ENCODE peak calls at places on chromosomes 11 and 22, in nine cellular contexts. One of them, this sample, is unnamed.

GRCh38 chr11:94128171-94128745 is 383 bp upstream of the PANX1 start:
- DNase-seq in germinal center: peak
- DNase-seq in tibial artery: no peak
- DNase-seq in T-helper 9 cell: no peak
- DNase-seq in T-helper 2 cell: no peak
- DNase-seq in posterior vena cava: no peak
- DNase-seq in dorsolateral prefrontal cortex: peak
- DNase-seq in NCI-H460: peak
- DNase-seq in cardiac muscle cell: no peak
- DNase-seq in this sample: no peak

GRCh38 chr11:76067099-76067498 is 139.2 kb downstream of the WNT11 start:
- DNase-seq in germinal center: no peak
- DNase-seq in tibial artery: no peak
- DNase-seq in T-helper 9 cell: no peak
- DNase-seq in T-helper 2 cell: no peak
- DNase-seq in posterior vena cava: no peak
- DNase-seq in dorsolateral prefrontal cortex: no peak
- DNase-seq in NCI-H460: no peak
- DNase-seq in cardiac muscle cell: no peak
- DNase-seq in this sample: no peak

GRCh38 chr11:116557261-116557660 is 215.5 kb downstream of the BUD13 start:
- DNase-seq in germinal center: no peak
- DNase-seq in tibial artery: no peak
- DNase-seq in T-helper 9 cell: no peak
- DNase-seq in T-helper 2 cell: no peak
- DNase-seq in posterior vena cava: no peak
- DNase-seq in dorsolateral prefrontal cortex: no peak
- DNase-seq in NCI-H460: no peak
- DNase-seq in cardiac muscle cell: no peak
- DNase-seq in this sample: no peak

GRCh38 chr22:17860220-17860965 is 86.1 kb upstream of the BID start:
- DNase-seq in germinal center: no peak
- DNase-seq in tibial artery: no peak
- DNase-seq in T-helper 9 cell: no peak
- DNase-seq in T-helper 2 cell: no peak
- DNase-seq in posterior vena cava: no peak
- DNase-seq in dorsolateral prefrontal cortex: no peak
- DNase-seq in NCI-H460: no peak
- DNase-seq in cardiac muscle cell: no peak
- DNase-seq in this sample: no peak

GRCh38 chr11:93370260-93370659 is 39.7 kb downstream of the DEUP1 start:
- DNase-seq in germinal center: no peak
- DNase-seq in tibial artery: no peak
- DNase-seq in T-helper 9 cell: no peak
- DNase-seq in T-helper 2 cell: no peak
- DNase-seq in posterior vena cava: no peak
- DNase-seq in dorsolateral prefrontal cortex: no peak
- DNase-seq in NCI-H460: no peak
- DNase-seq in cardiac muscle cell: no peak
- DNase-seq in this sample: no peak

GRCh38 chr22:46090631-46091201 is 59.6 kb upstream of the PPARA start:
- DNase-seq in germinal center: no peak
- DNase-seq in tibial artery: peak
- DNase-seq in T-helper 9 cell: no peak
- DNase-seq in T-helper 2 cell: no peak
- DNase-seq in posterior vena cava: peak
- DNase-seq in dorsolateral prefrontal cortex: no peak
- DNase-seq in NCI-H460: no peak
- DNase-seq in cardiac muscle cell: no peak
- DNase-seq in this sample: no peak

GRCh38 chr11:47387944-47388696 is 9.8 kb upstream of the SPI1 start:
- DNase-seq in germinal center: no peak
- DNase-seq in tibial artery: no peak
- DNase-seq in T-helper 9 cell: no peak
- DNase-seq in T-helper 2 cell: no peak
- DNase-seq in posterior vena cava: peak
- DNase-seq in dorsolateral prefrontal cortex: no peak
- DNase-seq in NCI-H460: no peak
- DNase-seq in cardiac muscle cell: no peak
- DNase-seq in this sample: no peak

GRCh38 chr11:61689164-61689496 is 8.9 kb downstream of the DAGLA start:
- DNase-seq in germinal center: no peak
- DNase-seq in tibial artery: no peak
- DNase-seq in T-helper 9 cell: no peak
- DNase-seq in T-helper 2 cell: no peak
- DNase-seq in posterior vena cava: no peak
- DNase-seq in dorsolateral prefrontal cortex: no peak
- DNase-seq in NCI-H460: no peak
- DNase-seq in cardiac muscle cell: no peak
- DNase-seq in this sample: no peak

GRCh38 chr22:48238966-48239365 is 1476.5 kb downstream of the TBC1D22A start:
- DNase-seq in germinal center: no peak
- DNase-seq in tibial artery: no peak
- DNase-seq in T-helper 9 cell: no peak
- DNase-seq in T-helper 2 cell: no peak
- DNase-seq in posterior vena cava: no peak
- DNase-seq in dorsolateral prefrontal cortex: no peak
- DNase-seq in NCI-H460: no peak
- DNase-seq in cardiac muscle cell: no peak
- DNase-seq in this sample: no peak

GRCh38 chr11:122202951-122203456 is 87.0 kb upstream of the BLID start:
- DNase-seq in germinal center: peak
- DNase-seq in tibial artery: peak
- DNase-seq in T-helper 9 cell: no peak
- DNase-seq in T-helper 2 cell: no peak
- DNase-seq in posterior vena cava: peak
- DNase-seq in dorsolateral prefrontal cortex: peak
- DNase-seq in NCI-H460: peak
- DNase-seq in cardiac muscle cell: peak
- DNase-seq in this sample: no peak

GRCh38 chr11:94325681-94326080 is 21.3 kb downstream of the IZUMO1R start:
- DNase-seq in germinal center: peak
- DNase-seq in tibial artery: no peak
- DNase-seq in T-helper 9 cell: peak
- DNase-seq in T-helper 2 cell: peak
- DNase-seq in posterior vena cava: no peak
- DNase-seq in dorsolateral prefrontal cortex: no peak
- DNase-seq in NCI-H460: peak
- DNase-seq in cardiac muscle cell: peak
- DNase-seq in this sample: peak

GRCh38 chr11:112826026-112826425 is 135.2 kb upstream of the NCAM1 start:
- DNase-seq in germinal center: no peak
- DNase-seq in tibial artery: no peak
- DNase-seq in T-helper 9 cell: no peak
- DNase-seq in T-helper 2 cell: no peak
- DNase-seq in posterior vena cava: no peak
- DNase-seq in dorsolateral prefrontal cortex: no peak
- DNase-seq in NCI-H460: no peak
- DNase-seq in cardiac muscle cell: no peak
- DNase-seq in this sample: no peak

GRCh38 chr22:50192825-50193204 is 7.1 kb downstream of the TRABD start:
- DNase-seq in germinal center: no peak
- DNase-seq in tibial artery: no peak
- DNase-seq in T-helper 9 cell: peak
- DNase-seq in T-helper 2 cell: peak
- DNase-seq in posterior vena cava: no peak
- DNase-seq in dorsolateral prefrontal cortex: no peak
- DNase-seq in NCI-H460: no peak
- DNase-seq in cardiac muscle cell: no peak
- DNase-seq in this sample: no peak

GRCh38 chr11:113014731-113015455 is 53.7 kb downstream of the NCAM1 start:
- DNase-seq in germinal center: no peak
- DNase-seq in tibial artery: no peak
- DNase-seq in T-helper 9 cell: no peak
- DNase-seq in T-helper 2 cell: no peak
- DNase-seq in posterior vena cava: no peak
- DNase-seq in dorsolateral prefrontal cortex: peak
- DNase-seq in NCI-H460: no peak
- DNase-seq in cardiac muscle cell: peak
- DNase-seq in this sample: no peak

GRCh38 chr22:43319661-43320486 is 23.3 kb downstream of the SCUBE1 start:
- DNase-seq in germinal center: no peak
- DNase-seq in tibial artery: no peak
- DNase-seq in T-helper 9 cell: no peak
- DNase-seq in T-helper 2 cell: no peak
- DNase-seq in posterior vena cava: no peak
- DNase-seq in dorsolateral prefrontal cortex: no peak
- DNase-seq in NCI-H460: no peak
- DNase-seq in cardiac muscle cell: no peak
- DNase-seq in this sample: no peak

GRCh38 chr11:32902089-32902665 is 9.6 kb downstream of the QSER1 start:
- DNase-seq in germinal center: no peak
- DNase-seq in tibial artery: no peak
- DNase-seq in T-helper 9 cell: no peak
- DNase-seq in T-helper 2 cell: no peak
- DNase-seq in posterior vena cava: no peak
- DNase-seq in dorsolateral prefrontal cortex: no peak
- DNase-seq in NCI-H460: no peak
- DNase-seq in cardiac muscle cell: no peak
- DNase-seq in this sample: no peak

GRCh38 chr22:16829985-16830384 is 4.8 kb upstream of the XKR3 start:
- DNase-seq in germinal center: no peak
- DNase-seq in tibial artery: no peak
- DNase-seq in T-helper 9 cell: no peak
- DNase-seq in T-helper 2 cell: no peak
- DNase-seq in posterior vena cava: no peak
- DNase-seq in dorsolateral prefrontal cortex: no peak
- DNase-seq in NCI-H460: no peak
- DNase-seq in cardiac muscle cell: no peak
- DNase-seq in this sample: no peak

GRCh38 chr11:71129624-71130023 is 122.8 kb downstream of the SHANK2 start:
- DNase-seq in germinal center: no peak
- DNase-seq in tibial artery: no peak
- DNase-seq in T-helper 9 cell: no peak
- DNase-seq in T-helper 2 cell: no peak
- DNase-seq in posterior vena cava: no peak
- DNase-seq in dorsolateral prefrontal cortex: no peak
- DNase-seq in NCI-H460: no peak
- DNase-seq in cardiac muscle cell: no peak
- DNase-seq in this sample: no peak

GRCh38 chr11:47391077-47391583 is 12.8 kb upstream of the SPI1 start:
- DNase-seq in germinal center: no peak
- DNase-seq in tibial artery: no peak
- DNase-seq in T-helper 9 cell: no peak
- DNase-seq in T-helper 2 cell: no peak
- DNase-seq in posterior vena cava: peak
- DNase-seq in dorsolateral prefrontal cortex: no peak
- DNase-seq in NCI-H460: no peak
- DNase-seq in cardiac muscle cell: no peak
- DNase-seq in this sample: no peak

GRCh38 chr22:24125942-24126341 is 55.3 kb upstream of the SUSD2 start:
- DNase-seq in germinal center: no peak
- DNase-seq in tibial artery: no peak
- DNase-seq in T-helper 9 cell: no peak
- DNase-seq in T-helper 2 cell: no peak
- DNase-seq in posterior vena cava: no peak
- DNase-seq in dorsolateral prefrontal cortex: no peak
- DNase-seq in NCI-H460: no peak
- DNase-seq in cardiac muscle cell: no peak
- DNase-seq in this sample: no peak

GRCh38 chr11:65685981-65686380 is 23.3 kb upstream of the RELA start:
- DNase-seq in germinal center: no peak
- DNase-seq in tibial artery: no peak
- DNase-seq in T-helper 9 cell: no peak
- DNase-seq in T-helper 2 cell: no peak
- DNase-seq in posterior vena cava: no peak
- DNase-seq in dorsolateral prefrontal cortex: no peak
- DNase-seq in NCI-H460: no peak
- DNase-seq in cardiac muscle cell: peak
- DNase-seq in this sample: no peak

GRCh38 chr11:21401496-21401895 is 732.1 kb downstream of the NELL1 start:
- DNase-seq in germinal center: no peak
- DNase-seq in tibial artery: no peak
- DNase-seq in T-helper 9 cell: no peak
- DNase-seq in T-helper 2 cell: no peak
- DNase-seq in posterior vena cava: no peak
- DNase-seq in dorsolateral prefrontal cortex: no peak
- DNase-seq in NCI-H460: no peak
- DNase-seq in cardiac muscle cell: no peak
- DNase-seq in this sample: no peak

GRCh38 chr11:30143098-30143705 is 87.6 kb upstream of the FSHB start:
- DNase-seq in germinal center: peak
- DNase-seq in tibial artery: no peak
- DNase-seq in T-helper 9 cell: no peak
- DNase-seq in T-helper 2 cell: no peak
- DNase-seq in posterior vena cava: no peak
- DNase-seq in dorsolateral prefrontal cortex: no peak
- DNase-seq in NCI-H460: peak
- DNase-seq in cardiac muscle cell: peak
- DNase-seq in this sample: peak

GRCh38 chr22:23054531-23055257 is 15.6 kb upstream of the GNAZ start:
- DNase-seq in germinal center: peak
- DNase-seq in tibial artery: peak
- DNase-seq in T-helper 9 cell: no peak
- DNase-seq in T-helper 2 cell: no peak
- DNase-seq in posterior vena cava: peak
- DNase-seq in dorsolateral prefrontal cortex: peak
- DNase-seq in NCI-H460: no peak
- DNase-seq in cardiac muscle cell: no peak
- DNase-seq in this sample: no peak

GRCh38 chr11:76327756-76328388 is 53.1 kb downstream of the THAP12 start:
- DNase-seq in germinal center: no peak
- DNase-seq in tibial artery: no peak
- DNase-seq in T-helper 9 cell: no peak
- DNase-seq in T-helper 2 cell: no peak
- DNase-seq in posterior vena cava: peak
- DNase-seq in dorsolateral prefrontal cortex: no peak
- DNase-seq in NCI-H460: no peak
- DNase-seq in cardiac muscle cell: no peak
- DNase-seq in this sample: no peak

GRCh38 chr11:61999141-61999975 is 31.9 kb upstream of the FTH1 start:
- DNase-seq in germinal center: no peak
- DNase-seq in tibial artery: no peak
- DNase-seq in T-helper 9 cell: no peak
- DNase-seq in T-helper 2 cell: no peak
- DNase-seq in posterior vena cava: no peak
- DNase-seq in dorsolateral prefrontal cortex: no peak
- DNase-seq in NCI-H460: no peak
- DNase-seq in cardiac muscle cell: peak
- DNase-seq in this sample: no peak

GRCh38 chr11:6406370-6406769 is 12.5 kb downstream of the APBB1 start:
- DNase-seq in germinal center: no peak
- DNase-seq in tibial artery: no peak
- DNase-seq in T-helper 9 cell: no peak
- DNase-seq in T-helper 2 cell: no peak
- DNase-seq in posterior vena cava: no peak
- DNase-seq in dorsolateral prefrontal cortex: no peak
- DNase-seq in NCI-H460: no peak
- DNase-seq in cardiac muscle cell: no peak
- DNase-seq in this sample: no peak

GRCh38 chr11:47786373-47786772 is 19.2 kb upstream of the FNBP4 start:
- DNase-seq in germinal center: no peak
- DNase-seq in tibial artery: no peak
- DNase-seq in T-helper 9 cell: no peak
- DNase-seq in T-helper 2 cell: no peak
- DNase-seq in posterior vena cava: no peak
- DNase-seq in dorsolateral prefrontal cortex: no peak
- DNase-seq in NCI-H460: no peak
- DNase-seq in cardiac muscle cell: peak
- DNase-seq in this sample: no peak

GRCh38 chr22:46044718-46045458 is 67.9 kb upstream of the WNT7B start:
- DNase-seq in germinal center: no peak
- DNase-seq in tibial artery: peak
- DNase-seq in T-helper 9 cell: no peak
- DNase-seq in T-helper 2 cell: no peak
- DNase-seq in posterior vena cava: peak
- DNase-seq in dorsolateral prefrontal cortex: peak
- DNase-seq in NCI-H460: no peak
- DNase-seq in cardiac muscle cell: peak
- DNase-seq in this sample: no peak

This sample was measured in glomerular endothelial cell.